ENCODE peak calls at places on chromosomes 12 and 14, in nine cellular contexts. One of them, this sample, is unnamed.

GRCh38 chr14:82720931-82721330 is 1187.3 kb upstream of the SEL1L start:
- DNase-seq in MCF 10A: peak
- DNase-seq in BE2C: no peak
- DNase-seq in upper lobe of right lung: no peak
- DNase-seq in lower leg skin: no peak
- DNase-seq in keratinocyte: no peak
- DNase-seq in mammary epithelial cell: no peak
- DNase-seq in type B pancreatic cell: no peak
- DNase-seq in astrocyte of the cerebellum: peak
- DNase-seq in this sample: no peak

GRCh38 chr12:50185975-50186663 is 18.9 kb upstream of the CERS5 start:
- DNase-seq in keratinocyte: no peak
- DNase-seq in BE2C: no peak
- DNase-seq in MCF 10A: peak
- DNase-seq in mammary epithelial cell: peak
- DNase-seq in lower leg skin: no peak
- DNase-seq in astrocyte of the cerebellum: no peak
- DNase-seq in upper lobe of right lung: no peak
- DNase-seq in type B pancreatic cell: no peak
- DNase-seq in this sample: no peak

GRCh38 chr12:67025543-67026114 is 243.5 kb upstream of the CAND1 start:
- DNase-seq in upper lobe of right lung: no peak
- DNase-seq in astrocyte of the cerebellum: no peak
- DNase-seq in mammary epithelial cell: peak
- DNase-seq in MCF 10A: peak
- DNase-seq in lower leg skin: no peak
- DNase-seq in type B pancreatic cell: no peak
- DNase-seq in BE2C: peak
- DNase-seq in keratinocyte: no peak
- DNase-seq in this sample: no peak

GRCh38 chr12:120118710-120119097 is 2.2 kb upstream of the RAB35 start:
- DNase-seq in MCF 10A: peak
- DNase-seq in keratinocyte: no peak
- DNase-seq in mammary epithelial cell: no peak
- DNase-seq in astrocyte of the cerebellum: no peak
- DNase-seq in type B pancreatic cell: no peak
- DNase-seq in upper lobe of right lung: no peak
- DNase-seq in lower leg skin: no peak
- DNase-seq in BE2C: no peak
- DNase-seq in this sample: no peak

GRCh38 chr14:39432619-39433451 is 602 bp upstream of the FBXO33 start:
- DNase-seq in BE2C: peak
- DNase-seq in keratinocyte: no peak
- DNase-seq in mammary epithelial cell: peak
- DNase-seq in lower leg skin: peak
- DNase-seq in type B pancreatic cell: peak
- DNase-seq in upper lobe of right lung: peak
- DNase-seq in MCF 10A: peak
- DNase-seq in astrocyte of the cerebellum: peak
- DNase-seq in this sample: peak

GRCh38 chr12:26092706-26093105 is 32.1 kb downstream of the BHLHE41 start:
- DNase-seq in type B pancreatic cell: no peak
- DNase-seq in lower leg skin: no peak
- DNase-seq in mammary epithelial cell: no peak
- DNase-seq in upper lobe of right lung: no peak
- DNase-seq in MCF 10A: no peak
- DNase-seq in BE2C: no peak
- DNase-seq in keratinocyte: no peak
- DNase-seq in astrocyte of the cerebellum: no peak
- DNase-seq in this sample: no peak

GRCh38 chr12:15278816-15279658 is 43.3 kb upstream of the PTPRO start:
- DNase-seq in MCF 10A: peak
- DNase-seq in BE2C: peak
- DNase-seq in astrocyte of the cerebellum: peak
- DNase-seq in keratinocyte: peak
- DNase-seq in type B pancreatic cell: no peak
- DNase-seq in lower leg skin: peak
- DNase-seq in mammary epithelial cell: peak
- DNase-seq in upper lobe of right lung: peak
- DNase-seq in this sample: no peak

GRCh38 chr12:62848418-62848817 is 86.5 kb downstream of the PPM1H start:
- DNase-seq in type B pancreatic cell: no peak
- DNase-seq in keratinocyte: no peak
- DNase-seq in astrocyte of the cerebellum: peak
- DNase-seq in upper lobe of right lung: no peak
- DNase-seq in mammary epithelial cell: peak
- DNase-seq in BE2C: no peak
- DNase-seq in MCF 10A: peak
- DNase-seq in lower leg skin: no peak
- DNase-seq in this sample: no peak

GRCh38 chr12:32010631-32011030 is 51.4 kb downstream of the RESF1 start:
- DNase-seq in upper lobe of right lung: no peak
- DNase-seq in MCF 10A: no peak
- DNase-seq in type B pancreatic cell: no peak
- DNase-seq in BE2C: no peak
- DNase-seq in keratinocyte: no peak
- DNase-seq in astrocyte of the cerebellum: no peak
- DNase-seq in mammary epithelial cell: no peak
- DNase-seq in lower leg skin: no peak
- DNase-seq in this sample: no peak

GRCh38 chr12:53838978-53839377 is 87.2 kb upstream of the CISTR start:
- DNase-seq in type B pancreatic cell: no peak
- DNase-seq in astrocyte of the cerebellum: no peak
- DNase-seq in mammary epithelial cell: no peak
- DNase-seq in MCF 10A: no peak
- DNase-seq in keratinocyte: no peak
- DNase-seq in lower leg skin: no peak
- DNase-seq in upper lobe of right lung: no peak
- DNase-seq in BE2C: no peak
- DNase-seq in this sample: no peak

GRCh38 chr14:104399432-104400155 is 180.0 kb upstream of the C14orf180 start:
- DNase-seq in lower leg skin: no peak
- DNase-seq in mammary epithelial cell: no peak
- DNase-seq in keratinocyte: no peak
- DNase-seq in upper lobe of right lung: no peak
- DNase-seq in type B pancreatic cell: no peak
- DNase-seq in BE2C: peak
- DNase-seq in MCF 10A: no peak
- DNase-seq in astrocyte of the cerebellum: no peak
- DNase-seq in this sample: no peak

GRCh38 chr14:64743061-64743460 is 38.8 kb downstream of the PLEKHG3 start:
- DNase-seq in upper lobe of right lung: no peak
- DNase-seq in keratinocyte: no peak
- DNase-seq in astrocyte of the cerebellum: no peak
- DNase-seq in type B pancreatic cell: no peak
- DNase-seq in mammary epithelial cell: no peak
- DNase-seq in MCF 10A: no peak
- DNase-seq in BE2C: no peak
- DNase-seq in lower leg skin: no peak
- DNase-seq in this sample: no peak

GRCh38 chr14:64748521-64748920 is 44.3 kb downstream of the PLEKHG3 start:
- DNase-seq in MCF 10A: no peak
- DNase-seq in lower leg skin: no peak
- DNase-seq in astrocyte of the cerebellum: no peak
- DNase-seq in keratinocyte: no peak
- DNase-seq in type B pancreatic cell: no peak
- DNase-seq in BE2C: no peak
- DNase-seq in upper lobe of right lung: no peak
- DNase-seq in mammary epithelial cell: no peak
- DNase-seq in this sample: no peak

GRCh38 chr14:64747327-64747726 is 43.1 kb downstream of the PLEKHG3 start:
- DNase-seq in upper lobe of right lung: no peak
- DNase-seq in mammary epithelial cell: no peak
- DNase-seq in BE2C: no peak
- DNase-seq in lower leg skin: no peak
- DNase-seq in astrocyte of the cerebellum: no peak
- DNase-seq in keratinocyte: no peak
- DNase-seq in type B pancreatic cell: no peak
- DNase-seq in MCF 10A: no peak
- DNase-seq in this sample: no peak

GRCh38 chr14:64746298-64747250 is 42.4 kb downstream of the PLEKHG3 start:
- DNase-seq in lower leg skin: no peak
- DNase-seq in mammary epithelial cell: no peak
- DNase-seq in BE2C: no peak
- DNase-seq in astrocyte of the cerebellum: no peak
- DNase-seq in upper lobe of right lung: no peak
- DNase-seq in MCF 10A: no peak
- DNase-seq in keratinocyte: no peak
- DNase-seq in type B pancreatic cell: no peak
- DNase-seq in this sample: no peak

GRCh38 chr14:64745511-64746041 is 41.4 kb downstream of the PLEKHG3 start:
- DNase-seq in mammary epithelial cell: no peak
- DNase-seq in BE2C: no peak
- DNase-seq in keratinocyte: no peak
- DNase-seq in lower leg skin: no peak
- DNase-seq in MCF 10A: no peak
- DNase-seq in astrocyte of the cerebellum: no peak
- DNase-seq in upper lobe of right lung: no peak
- DNase-seq in type B pancreatic cell: no peak
- DNase-seq in this sample: no peak
- TF ChIP-seq CTCF in mammary epithelial cell: no peak
- TF ChIP-seq CTCF in BE2C: peak
- TF ChIP-seq CTCF in keratinocyte: no peak
- TF ChIP-seq CTCF in lower leg skin: no peak
- TF ChIP-seq CTCF in MCF 10A: no peak
- TF ChIP-seq CTCF in astrocyte of the cerebellum: peak
- TF ChIP-seq CTCF in upper lobe of right lung: no peak
- TF ChIP-seq CTCF in type B pancreatic cell: no peak
- TF ChIP-seq CTCF in this sample: no peak

GRCh38 chr14:69900603-69901002 is 21.4 kb downstream of the SMOC1 start:
- DNase-seq in BE2C: no peak
- DNase-seq in astrocyte of the cerebellum: no peak
- DNase-seq in lower leg skin: no peak
- DNase-seq in type B pancreatic cell: no peak
- DNase-seq in mammary epithelial cell: no peak
- DNase-seq in upper lobe of right lung: no peak
- DNase-seq in keratinocyte: no peak
- DNase-seq in MCF 10A: no peak
- DNase-seq in this sample: no peak

GRCh38 chr14:69891422-69891821 is 12.2 kb downstream of the SMOC1 start:
- DNase-seq in astrocyte of the cerebellum: no peak
- DNase-seq in keratinocyte: no peak
- DNase-seq in type B pancreatic cell: no peak
- DNase-seq in lower leg skin: no peak
- DNase-seq in MCF 10A: no peak
- DNase-seq in mammary epithelial cell: no peak
- DNase-seq in upper lobe of right lung: no peak
- DNase-seq in BE2C: no peak
- DNase-seq in this sample: no peak

GRCh38 chr14:69895109-69895508 is 15.9 kb downstream of the SMOC1 start:
- DNase-seq in type B pancreatic cell: no peak
- DNase-seq in astrocyte of the cerebellum: no peak
- DNase-seq in upper lobe of right lung: no peak
- DNase-seq in lower leg skin: no peak
- DNase-seq in MCF 10A: no peak
- DNase-seq in mammary epithelial cell: no peak
- DNase-seq in BE2C: no peak
- DNase-seq in keratinocyte: no peak
- DNase-seq in this sample: no peak

GRCh38 chr14:69896972-69897371 is 17.8 kb downstream of the SMOC1 start:
- DNase-seq in upper lobe of right lung: no peak
- DNase-seq in lower leg skin: no peak
- DNase-seq in astrocyte of the cerebellum: no peak
- DNase-seq in type B pancreatic cell: no peak
- DNase-seq in mammary epithelial cell: no peak
- DNase-seq in BE2C: no peak
- DNase-seq in keratinocyte: no peak
- DNase-seq in MCF 10A: no peak
- DNase-seq in this sample: no peak

DNA sequence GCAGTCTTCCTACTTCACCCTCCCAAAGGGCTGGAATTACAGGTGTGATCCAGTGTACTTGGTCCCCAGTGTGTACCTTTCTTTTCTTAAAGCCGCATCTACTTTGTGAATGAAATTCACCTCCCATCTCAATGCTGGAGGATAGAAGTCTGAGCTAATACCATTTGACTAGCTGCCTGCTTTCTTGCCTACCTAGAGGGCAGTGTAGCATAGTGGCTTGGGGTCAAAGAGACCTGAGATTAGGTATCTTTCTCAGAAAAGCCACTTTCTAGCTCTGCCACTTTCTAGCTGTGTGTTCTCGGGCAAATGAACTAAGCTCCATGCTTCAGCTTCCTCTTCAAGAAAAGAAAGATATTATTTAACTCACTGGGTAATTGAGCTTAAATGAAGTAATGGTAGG is 16.9 kb downstream of the SMOC1 start:
- DNase-seq in BE2C: no peak
- DNase-seq in mammary epithelial cell: no peak
- DNase-seq in keratinocyte: no peak
- DNase-seq in astrocyte of the cerebellum: no peak
- DNase-seq in lower leg skin: no peak
- DNase-seq in type B pancreatic cell: no peak
- DNase-seq in upper lobe of right lung: no peak
- DNase-seq in MCF 10A: no peak
- DNase-seq in this sample: no peak
- TF ChIP-seq CTCF in BE2C: no peak
- TF ChIP-seq CTCF in mammary epithelial cell: no peak
- TF ChIP-seq CTCF in keratinocyte: peak
- TF ChIP-seq CTCF in astrocyte of the cerebellum: no peak
- TF ChIP-seq CTCF in lower leg skin: no peak
- TF ChIP-seq CTCF in type B pancreatic cell: no peak
- TF ChIP-seq CTCF in upper lobe of right lung: no peak
- TF ChIP-seq CTCF in MCF 10A: no peak
- TF ChIP-seq CTCF in this sample: no peak

DNA sequence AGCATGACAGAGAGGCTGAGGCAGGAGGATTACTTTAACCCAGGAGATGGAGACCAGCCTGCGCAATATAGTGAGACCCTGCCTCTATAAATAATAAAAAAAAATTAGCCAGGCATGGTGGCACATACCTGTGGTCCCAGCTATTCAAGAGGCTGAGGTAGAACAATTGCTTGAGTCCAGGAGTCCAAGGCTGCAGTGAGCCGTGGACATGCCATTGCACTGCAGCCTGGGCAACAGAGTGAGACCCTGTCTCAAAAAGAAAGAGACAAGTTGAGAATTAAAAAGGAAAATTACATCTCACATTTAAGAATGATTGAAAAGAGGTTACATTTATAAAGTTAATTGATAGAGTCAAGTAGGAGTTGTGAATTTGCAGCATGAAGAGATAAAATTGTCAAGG is 91.4 kb upstream of the TMPO start:
- DNase-seq in astrocyte of the cerebellum: no peak
- DNase-seq in mammary epithelial cell: no peak
- DNase-seq in upper lobe of right lung: no peak
- DNase-seq in lower leg skin: no peak
- DNase-seq in type B pancreatic cell: no peak
- DNase-seq in BE2C: no peak
- DNase-seq in keratinocyte: no peak
- DNase-seq in MCF 10A: no peak
- DNase-seq in this sample: no peak
- TF ChIP-seq CTCF in astrocyte of the cerebellum: no peak
- TF ChIP-seq CTCF in mammary epithelial cell: no peak
- TF ChIP-seq CTCF in upper lobe of right lung: no peak
- TF ChIP-seq CTCF in lower leg skin: no peak
- TF ChIP-seq CTCF in type B pancreatic cell: no peak
- TF ChIP-seq CTCF in BE2C: no peak
- TF ChIP-seq CTCF in keratinocyte: no peak
- TF ChIP-seq CTCF in MCF 10A: no peak
- TF ChIP-seq CTCF in this sample: no peak

DNA sequence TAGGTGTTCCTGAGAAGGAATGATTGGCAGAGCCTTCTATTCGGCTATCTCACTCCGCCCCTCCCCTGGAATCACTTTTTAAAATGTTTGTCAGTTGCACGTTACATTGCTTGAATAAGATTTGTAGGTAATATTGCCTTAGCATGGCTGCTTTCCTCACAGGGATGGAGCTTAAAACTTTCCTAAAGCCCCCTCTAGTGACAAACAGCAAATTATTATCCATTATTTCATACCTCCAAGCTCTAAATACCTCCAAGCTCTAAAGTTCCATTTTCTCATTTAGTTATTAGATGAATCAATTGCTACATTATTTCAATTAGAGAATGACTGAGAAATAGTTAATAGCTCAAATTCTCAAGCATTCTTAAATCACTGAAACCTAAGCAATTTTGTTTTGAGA is 5.1 kb upstream of the SPATA7 start:
- DNase-seq in astrocyte of the cerebellum: peak
- DNase-seq in mammary epithelial cell: no peak
- DNase-seq in type B pancreatic cell: no peak
- DNase-seq in upper lobe of right lung: no peak
- DNase-seq in MCF 10A: peak
- DNase-seq in keratinocyte: no peak
- DNase-seq in BE2C: no peak
- DNase-seq in lower leg skin: no peak
- DNase-seq in this sample: no peak
- TF ChIP-seq CTCF in astrocyte of the cerebellum: peak
- TF ChIP-seq CTCF in mammary epithelial cell: no peak
- TF ChIP-seq CTCF in type B pancreatic cell: peak
- TF ChIP-seq CTCF in upper lobe of right lung: no peak
- TF ChIP-seq CTCF in MCF 10A: peak
- TF ChIP-seq CTCF in keratinocyte: no peak
- TF ChIP-seq CTCF in BE2C: peak
- TF ChIP-seq CTCF in lower leg skin: no peak
- TF ChIP-seq CTCF in this sample: no peak